ENCODE peak calls at places on chromosomes 16 and 17, in five cellular contexts. One of them, this sample, is unnamed.

GRCh38 chr17:77594416-77595209 is 363.9 kb upstream of the TNRC6C start:
- DNase-seq in G401: no peak
- DNase-seq in BJ: no peak
- DNase-seq in ovary: no peak
- DNase-seq in activated gamma-delta T cell treated with Interleukin-2 at 50 U/mL for 16 hours: no peak
- DNase-seq in this sample: no peak

GRCh38 chr17:5758651-5759050 is 174.3 kb upstream of the NLRP1 start:
- DNase-seq in activated gamma-delta T cell treated with Interleukin-2 at 50 U/mL for 16 hours: no peak
- DNase-seq in ovary: no peak
- DNase-seq in G401: no peak
- DNase-seq in BJ: no peak
- DNase-seq in this sample: no peak

GRCh38 chr16:69176033-69176780 is 10.8 kb upstream of the SNTB2 start:
- DNase-seq in ovary: no peak
- DNase-seq in G401: no peak
- DNase-seq in activated gamma-delta T cell treated with Interleukin-2 at 50 U/mL for 16 hours: no peak
- DNase-seq in BJ: peak
- DNase-seq in this sample: no peak

GRCh38 chr17:76039121-76039520 is 12.0 kb upstream of the EVPL start:
- DNase-seq in ovary: no peak
- DNase-seq in G401: no peak
- DNase-seq in activated gamma-delta T cell treated with Interleukin-2 at 50 U/mL for 16 hours: no peak
- DNase-seq in BJ: no peak
- DNase-seq in this sample: no peak

GRCh38 chr17:10205549-10206185 is 7.3 kb upstream of the GAS7 start:
- DNase-seq in activated gamma-delta T cell treated with Interleukin-2 at 50 U/mL for 16 hours: no peak
- DNase-seq in BJ: no peak
- DNase-seq in G401: no peak
- DNase-seq in ovary: no peak
- DNase-seq in this sample: no peak

GRCh38 chr17:57570740-57571344 is 174.3 kb downstream of the CCDC182 start:
- DNase-seq in activated gamma-delta T cell treated with Interleukin-2 at 50 U/mL for 16 hours: no peak
- DNase-seq in G401: peak
- DNase-seq in BJ: no peak
- DNase-seq in ovary: no peak
- DNase-seq in this sample: no peak

GRCh38 chr16:28975158-28975603 is 603 bp downstream of the SPNS1 start:
- DNase-seq in BJ: no peak
- DNase-seq in ovary: no peak
- DNase-seq in G401: no peak
- DNase-seq in activated gamma-delta T cell treated with Interleukin-2 at 50 U/mL for 16 hours: no peak
- DNase-seq in this sample: no peak

GRCh38 chr16:29738514-29738913 is 7.3 kb downstream of the C16orf54 start:
- DNase-seq in ovary: no peak
- DNase-seq in G401: no peak
- DNase-seq in activated gamma-delta T cell treated with Interleukin-2 at 50 U/mL for 16 hours: peak
- DNase-seq in BJ: no peak
- DNase-seq in this sample: peak

GRCh38 chr17:50257574-50258224 is 16.6 kb upstream of the TMEM92 start:
- DNase-seq in BJ: no peak
- DNase-seq in ovary: peak
- DNase-seq in activated gamma-delta T cell treated with Interleukin-2 at 50 U/mL for 16 hours: no peak
- DNase-seq in G401: no peak
- DNase-seq in this sample: peak

GRCh38 chr16:3509470-3509928 is 8.7 kb downstream of the CLUAP1 start:
- DNase-seq in ovary: no peak
- DNase-seq in activated gamma-delta T cell treated with Interleukin-2 at 50 U/mL for 16 hours: peak
- DNase-seq in BJ: no peak
- DNase-seq in G401: no peak
- DNase-seq in this sample: no peak

GRCh38 chr16:77823067-77823466 is 34.7 kb downstream of the VAT1L start:
- DNase-seq in BJ: no peak
- DNase-seq in activated gamma-delta T cell treated with Interleukin-2 at 50 U/mL for 16 hours: no peak
- DNase-seq in G401: no peak
- DNase-seq in ovary: no peak
- DNase-seq in this sample: no peak

GRCh38 chr16:70433456-70434103 is 5.3 kb downstream of the ST3GAL2 start:
- DNase-seq in activated gamma-delta T cell treated with Interleukin-2 at 50 U/mL for 16 hours: no peak
- DNase-seq in ovary: no peak
- DNase-seq in BJ: peak
- DNase-seq in G401: no peak
- DNase-seq in this sample: no peak

GRCh38 chr16:25941800-25942558 is 250.2 kb downstream of the HS3ST4 start:
- DNase-seq in activated gamma-delta T cell treated with Interleukin-2 at 50 U/mL for 16 hours: no peak
- DNase-seq in ovary: no peak
- DNase-seq in G401: no peak
- DNase-seq in BJ: no peak
- DNase-seq in this sample: no peak

GRCh38 chr17:57531648-57532486 is 213.2 kb downstream of the CCDC182 start:
- DNase-seq in ovary: no peak
- DNase-seq in G401: no peak
- DNase-seq in BJ: no peak
- DNase-seq in activated gamma-delta T cell treated with Interleukin-2 at 50 U/mL for 16 hours: no peak
- DNase-seq in this sample: no peak

GRCh38 chr17:79077587-79077986 is 3.0 kb downstream of the ENGASE start:
- DNase-seq in BJ: no peak
- DNase-seq in activated gamma-delta T cell treated with Interleukin-2 at 50 U/mL for 16 hours: no peak
- DNase-seq in ovary: no peak
- DNase-seq in G401: no peak
- DNase-seq in this sample: no peak

GRCh38 chr16:55184619-55185018 is 139.4 kb upstream of the IRX6 start:
- DNase-seq in G401: no peak
- DNase-seq in BJ: no peak
- DNase-seq in activated gamma-delta T cell treated with Interleukin-2 at 50 U/mL for 16 hours: no peak
- DNase-seq in ovary: no peak
- DNase-seq in this sample: no peak

GRCh38 chr17:27559996-27560481 is 70.9 kb upstream of the LGALS9 start:
- DNase-seq in G401: peak
- DNase-seq in activated gamma-delta T cell treated with Interleukin-2 at 50 U/mL for 16 hours: no peak
- DNase-seq in ovary: peak
- DNase-seq in BJ: no peak
- DNase-seq in this sample: no peak

GRCh38 chr17:44584498-44584897 is 27.2 kb downstream of the FZD2 start:
- DNase-seq in activated gamma-delta T cell treated with Interleukin-2 at 50 U/mL for 16 hours: no peak
- DNase-seq in ovary: no peak
- DNase-seq in BJ: no peak
- DNase-seq in G401: no peak
- DNase-seq in this sample: no peak

GRCh38 chr17:19384723-19385391 is 2.1 kb downstream of the MFAP4 start:
- DNase-seq in activated gamma-delta T cell treated with Interleukin-2 at 50 U/mL for 16 hours: no peak
- DNase-seq in ovary: peak
- DNase-seq in G401: no peak
- DNase-seq in BJ: peak
- DNase-seq in this sample: no peak

GRCh38 chr17:74990581-74991105 is 3.2 kb downstream of the CDR2L start:
- DNase-seq in ovary: no peak
- DNase-seq in G401: peak
- DNase-seq in BJ: no peak
- DNase-seq in activated gamma-delta T cell treated with Interleukin-2 at 50 U/mL for 16 hours: no peak
- DNase-seq in this sample: no peak

This sample was measured in GM13977.